ENCODE peak calls at places on chromosomes 12 and 14, in nine cellular contexts. O is uterus, R is mesothelial cell of epicardium, K is cardiac fibroblast, S is GM13976, J is AG09309, Q is HepG2, B is lower leg skin, Z is GM10248. T is an unnamed sample.

GRCh38 chr12:2672863-2673262 is 121.9 kb upstream of the FKBP4 start:
- DNase-seq in O (no peak), S (no peak), Z (no peak), R (no peak), Q (no peak), K (no peak), J (no peak), B (no peak), T (no peak)

GRCh38 chr14:39673141-39674133 is 241.2 kb upstream of the FBXO33 start:
- DNase-seq in B (no peak), R (no peak), O (no peak), J (no peak), Z (no peak), Q (no peak), K (peak), S (no peak), T (no peak)

GRCh38 chr14:42214981-42215491 is 608.4 kb downstream of the LRFN5 start:
- DNase-seq in J (peak), B (peak), Z (no peak), O (no peak), S (no peak), Q (no peak), R (no peak), K (peak), T (no peak)

GRCh38 chr12:7869137-7869536 is 3.6 kb downstream of the SLC2A14 start:
- DNase-seq in Q (no peak), O (no peak), R (no peak), S (no peak), J (peak), B (no peak), Z (no peak), K (peak), T (no peak)

GRCh38 chr12:74963867-74964331 is 245.7 kb downstream of the KCNC2 start:
- DNase-seq in O (no peak), Q (peak), Z (no peak), K (no peak), B (no peak), S (no peak), R (no peak), J (no peak), T (no peak)

GRCh38 chr12:124566181-124567034 is 1.0 kb downstream of the NCOR2 start:
- DNase-seq in O (peak), S (peak), B (peak), Z (peak), K (peak), J (no peak), Q (peak), R (peak), T (peak)

GRCh38 chr14:96100171-96101064 is 61.3 kb downstream of the C14orf132 start:
- DNase-seq in J (no peak), R (peak), O (peak), Z (peak), K (peak), Q (peak), B (peak), S (peak), T (peak)

GRCh38 chr12:53213348-53213747 is 6.3 kb upstream of the ITGB7 start:
- DNase-seq in J (no peak), R (peak), Q (peak), S (peak), K (peak), Z (peak), O (peak), B (no peak), T (peak)

GRCh38 chr12:11862794-11863193 is 207.9 kb upstream of the BCL2L14 start:
- DNase-seq in S (peak), Q (no peak), J (no peak), Z (peak), B (no peak), O (peak), R (no peak), K (peak), T (no peak)

GRCh38 chr14:104082807-104083206 is 2.7 kb upstream of the ASPG start:
- DNase-seq in J (no peak), B (no peak), R (no peak), S (no peak), Z (no peak), K (no peak), Q (no peak), O (peak), T (no peak)
- TF ChIP-seq CTCF in J (no peak), B (no peak), R (no peak), S (no peak), Z (no peak), K (no peak), Q (no peak), O (no peak), T (no peak)

GRCh38 chr14:25537846-25538455 is 488.0 kb upstream of the STXBP6 start:
- DNase-seq in B (no peak), K (peak), S (no peak), O (no peak), Z (no peak), R (peak), Q (peak), J (no peak), T (peak)
- TF ChIP-seq CTCF in B (no peak), K (no peak), S (no peak), O (no peak), Z (peak), R (peak), Q (peak), J (no peak), T (peak)

DNA sequence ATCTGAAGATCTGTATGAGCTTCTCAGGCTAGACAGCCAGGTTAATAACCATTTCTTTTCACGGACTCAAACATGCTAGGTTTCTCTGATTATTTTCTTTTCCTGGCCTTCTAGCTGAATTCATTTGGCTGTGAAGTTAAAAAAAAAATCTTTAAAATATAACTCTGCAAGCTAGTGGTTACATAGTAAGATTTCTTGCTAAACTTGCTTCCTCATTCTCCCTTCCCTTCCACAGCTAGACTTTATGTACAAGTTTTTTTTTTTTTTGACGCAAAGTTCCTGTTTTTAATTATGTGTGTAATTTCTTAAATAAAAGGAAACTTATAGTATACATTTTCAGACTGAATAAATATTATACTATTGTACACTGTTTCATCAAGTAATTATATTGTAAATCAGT is 145.4 kb downstream of the TMTC2 start:
- DNase-seq in B (no peak), Q (no peak), J (no peak), S (no peak), Z (no peak), K (no peak), R (no peak), O (no peak), T (no peak)
- TF ChIP-seq CTCF in B (no peak), Q (no peak), J (no peak), S (no peak), Z (no peak), K (no peak), R (no peak), O (no peak), T (no peak)

GRCh38 chr12:14986449-14986848 is 13.6 kb downstream of the PDE6H start:
- DNase-seq in Q (no peak), Z (no peak), S (no peak), R (no peak), K (no peak), O (no peak), J (no peak), B (no peak), T (no peak)
- TF ChIP-seq CTCF in Q (no peak), Z (no peak), S (no peak), R (no peak), K (no peak), O (no peak), J (no peak), B (no peak), T (no peak)

GRCh38 chr12:56947633-56948535 is 9.5 kb downstream of the RDH16 start:
- DNase-seq in K (peak), Q (peak), B (no peak), O (no peak), Z (no peak), J (no peak), S (no peak), R (no peak), T (peak)
- TF ChIP-seq CTCF in K (no peak), Q (peak), B (no peak), O (no peak), Z (no peak), J (no peak), S (no peak), R (no peak), T (no peak)

GRCh38 chr12:6703631-6704030 is 3.0 kb upstream of the PIANP start:
- DNase-seq in Z (no peak), O (no peak), Q (peak), S (no peak), R (no peak), K (no peak), B (no peak), J (no peak), T (peak)
- TF ChIP-seq CTCF in Z (no peak), O (no peak), Q (peak), S (no peak), R (no peak), K (no peak), B (no peak), J (no peak), T (no peak)

T was measured in activated CD8-positive, alpha-beta T cell treated with anti-CD3 and anti-CD28 coated beads for 36 hours.